ENCODE peak calls at places on chromosomes 6 and 20, in four cellular contexts. A, G, F and C are unnamed samples.

GRCh38 chr6:45024610-45025009 is 303.5 kb upstream of the RUNX2 start:
- DNase-seq in G (no peak), F (no peak), A (no peak), C (no peak)

GRCh38 chr20:18288748-18289705 is 700 bp downstream of the ZNF133 start:
- DNase-seq in G (no peak), A (peak; percentile 34), F (peak; percentile 2), C (no peak)

GRCh38 chr20:4512891-4513550 is 208.7 kb upstream of the PRND start:
- DNase-seq in G (no peak), A (no peak), F (peak; percentile 93), C (peak; percentile 91)

GRCh38 chr6:83199865-83200230 is 6.7 kb downstream of the RWDD2A start:
- DNase-seq in F (peak; percentile 80), A (no peak), G (no peak), C (peak; percentile 41)

GRCh38 chr20:56653221-56653620 is 24.1 kb downstream of the TFAP2C start:
- DNase-seq in A (no peak), F (peak; percentile 9), G (no peak), C (no peak)

GRCh38 chr6:43035495-43036194 is 14.2 kb downstream of the RRP36 start:
- DNase-seq in F (no peak), A (no peak), G (no peak), C (no peak)

GRCh38 chr20:44419131-44419844 is 56.4 kb upstream of the TTPAL start:
- DNase-seq in F (no peak), G (peak; percentile 44), A (peak; percentile 30), C (no peak)

GRCh38 chr6:54315692-54316091 is 7.5 kb downstream of the TINAG start:
- DNase-seq in F (no peak), G (no peak), A (no peak), C (no peak)

GRCh38 chr6:116229287-116229913 is 24.5 kb downstream of the TSPYL4 start:
- DNase-seq in G (peak; percentile 62), F (peak; percentile 99), A (peak; percentile 85), C (peak; percentile 94)

GRCh38 chr6:36590237-36590636 is 3.9 kb upstream of the SRSF3 start:
- DNase-seq in F (peak; percentile 69), G (no peak), A (no peak), C (peak; percentile 53)

GRCh38 chr20:43974665-43975064 is 60.0 kb downstream of the TOX2 start:
- DNase-seq in F (no peak), G (no peak), A (no peak), C (no peak)

GRCh38 chr20:37383229-37383989 is 37.5 kb downstream of the SRC start:
- DNase-seq in F (no peak), A (peak; percentile 37), G (peak; percentile 23), C (no peak)

GRCh38 chr20:46356195-46357029 is 48.1 kb upstream of the CDH22 start:
- DNase-seq in G (no peak), A (no peak), F (no peak), C (no peak)

GRCh38 chr6:168134399-168135201 is 55.6 kb upstream of the FRMD1 start:
- DNase-seq in G (no peak), A (no peak), F (no peak), C (no peak)

GRCh38 chr6:122609881-122610689 is at the start of gene PKIB:
- DNase-seq in A (peak; percentile 37), F (peak; percentile 48), G (peak; percentile 86), C (peak; percentile 44)

GRCh38 chr20:23112595-23112994 is 26.5 kb upstream of the CD93 start:
- DNase-seq in A (no peak), F (no peak), G (no peak), C (no peak)

GRCh38 chr6:73798592-73798991 is 102.6 kb downstream of the CD109 start:
- DNase-seq in G (no peak), A (no peak), F (peak; percentile 91), C (peak; percentile 93)

GRCh38 chr6:137248702-137249101 is 29.5 kb upstream of the IFNGR1 start:
- DNase-seq in A (no peak), G (no peak), F (no peak), C (no peak)

GRCh38 chr20:24780648-24781047 is 168.4 kb upstream of the CST7 start:
- DNase-seq in A (no peak), F (no peak), G (no peak), C (no peak)

GRCh38 chr20:4059631-4060030 is 44.3 kb upstream of the RNF24 start:
- DNase-seq in A (no peak), G (no peak), F (no peak), C (no peak)

GRCh38 chr6:17393335-17394191 is at the start of gene CAP2:
- DNase-seq in G (peak; percentile 76), F (peak; percentile 86), A (peak; percentile 54), C (no peak)

GRCh38 chr6:151679081-151679480 is 128.4 kb upstream of the ESR1 start:
- DNase-seq in F (peak; percentile 47), A (no peak), G (peak; percentile 23), C (no peak)

GRCh38 chr6:147564556-147564955 is 56.1 kb downstream of the SAMD5 start:
- DNase-seq in G (no peak), A (no peak), F (no peak), C (no peak)

GRCh38 chr6:35905141-35905785 is 15.6 kb downstream of the SRPK1 start:
- DNase-seq in A (no peak), F (no peak), G (no peak), C (no peak)

GRCh38 chr6:16229710-16230109 is 8.7 kb upstream of the GMPR start:
- DNase-seq in G (no peak), A (peak; percentile 69), F (no peak), C (no peak)

GRCh38 chr6:76779068-76779467 is 684.2 kb downstream of the HTR1B start:
- DNase-seq in G (no peak), A (no peak), F (no peak), C (no peak)

GRCh38 chr20:6868864-6869263 is 101.4 kb downstream of the BMP2 start:
- DNase-seq in G (no peak), F (no peak), A (peak; percentile 38), C (no peak)

GRCh38 chr6:30258204-30258603 is 45.0 kb upstream of the TRIM26 start:
- DNase-seq in F (no peak), G (no peak), A (no peak), C (no peak)

GRCh38 chr6:30263734-30264133 is 50.5 kb upstream of the TRIM26 start:
- DNase-seq in F (peak; percentile 95), A (no peak), G (no peak), C (no peak)

GRCh38 chr6:30260036-30260504 is 46.9 kb upstream of the TRIM26 start:
- DNase-seq in F (no peak), G (no peak), A (no peak), C (no peak)

GRCh38 chr6:30264731-30265130 is 51.5 kb upstream of the TRIM26 start:
- DNase-seq in A (no peak), F (peak; percentile 20), G (no peak), C (no peak)

DNA sequence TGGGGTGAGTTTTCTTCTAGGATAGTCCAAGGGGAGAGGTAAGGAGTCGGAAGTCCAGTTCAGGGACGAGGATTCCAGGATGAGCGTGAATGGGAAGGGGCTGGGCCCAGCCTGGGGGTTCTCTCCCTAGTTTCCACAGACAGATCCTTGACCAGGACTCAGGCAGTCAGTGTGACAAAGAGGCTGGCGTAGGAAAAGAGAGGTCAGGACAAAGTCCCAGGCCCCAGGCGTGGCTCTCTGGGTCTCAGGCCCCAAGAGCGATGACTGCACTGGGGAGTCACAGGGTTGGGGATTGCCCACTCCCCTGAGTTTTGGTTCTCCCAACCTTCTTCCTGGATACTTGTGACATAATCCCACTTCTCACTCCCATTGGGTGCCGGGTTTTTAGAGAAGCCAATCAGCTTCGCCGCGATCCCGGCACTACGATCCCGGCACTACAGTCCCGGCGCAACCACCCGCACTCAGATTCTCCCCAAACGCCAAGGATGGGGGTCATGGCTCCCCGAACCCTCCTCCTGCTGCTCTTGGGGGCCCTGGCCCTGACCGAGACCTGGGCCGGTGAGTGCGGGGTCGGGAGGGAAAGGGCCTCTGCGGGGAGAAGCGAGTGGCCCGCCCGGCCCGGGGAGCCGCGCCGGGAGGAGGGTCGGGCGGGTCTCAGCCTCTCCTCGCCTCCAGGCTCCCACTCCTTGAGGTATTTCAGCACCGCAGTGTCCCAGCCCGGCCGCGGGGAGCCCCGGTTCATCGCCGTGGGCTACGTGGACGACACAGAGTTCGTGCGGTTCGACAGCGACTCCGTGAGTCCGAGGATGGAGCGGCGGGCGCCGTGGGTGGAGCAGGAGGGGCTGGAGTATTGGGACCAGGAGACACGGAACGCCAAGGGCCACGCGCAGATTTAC is 46.2 kb upstream of the TRIM26 start:
- DNase-seq in F (peak; percentile 66), G (peak; percentile 71), A (peak; percentile 70), C (peak; percentile 50)
- TF ChIP-seq CTCF in F (peak; percentile 51), G (no peak), A (no peak), C (peak; percentile 40)

GRCh38 chr6:31158140-31158862 is at the start of gene TCF19:
- DNase-seq in F (peak; percentile 99), A (peak; percentile 99), G (peak; percentile 99), C (peak; percentile 99)

GRCh38 chr6:31161216-31162126 is 3.1 kb downstream of the TCF19 start:
- DNase-seq in G (no peak), F (no peak), A (no peak), C (no peak)

GRCh38 chr6:31156647-31157046 is 955 bp downstream of the CCHCR1 start:
- DNase-seq in A (no peak), G (no peak), F (no peak), C (no peak)

GRCh38 chr6:31157543-31158139 is at the start of gene CCHCR1:
- DNase-seq in A (no peak), G (no peak), F (no peak), C (no peak)

GRCh38 chr6:31158863-31159855 is 770 bp downstream of the TCF19 start:
- DNase-seq in F (no peak), G (no peak), A (no peak), C (no peak)
- TF ChIP-seq CTCF in F (peak; percentile 46), G (no peak), A (no peak), C (peak; percentile 13)

DNA sequence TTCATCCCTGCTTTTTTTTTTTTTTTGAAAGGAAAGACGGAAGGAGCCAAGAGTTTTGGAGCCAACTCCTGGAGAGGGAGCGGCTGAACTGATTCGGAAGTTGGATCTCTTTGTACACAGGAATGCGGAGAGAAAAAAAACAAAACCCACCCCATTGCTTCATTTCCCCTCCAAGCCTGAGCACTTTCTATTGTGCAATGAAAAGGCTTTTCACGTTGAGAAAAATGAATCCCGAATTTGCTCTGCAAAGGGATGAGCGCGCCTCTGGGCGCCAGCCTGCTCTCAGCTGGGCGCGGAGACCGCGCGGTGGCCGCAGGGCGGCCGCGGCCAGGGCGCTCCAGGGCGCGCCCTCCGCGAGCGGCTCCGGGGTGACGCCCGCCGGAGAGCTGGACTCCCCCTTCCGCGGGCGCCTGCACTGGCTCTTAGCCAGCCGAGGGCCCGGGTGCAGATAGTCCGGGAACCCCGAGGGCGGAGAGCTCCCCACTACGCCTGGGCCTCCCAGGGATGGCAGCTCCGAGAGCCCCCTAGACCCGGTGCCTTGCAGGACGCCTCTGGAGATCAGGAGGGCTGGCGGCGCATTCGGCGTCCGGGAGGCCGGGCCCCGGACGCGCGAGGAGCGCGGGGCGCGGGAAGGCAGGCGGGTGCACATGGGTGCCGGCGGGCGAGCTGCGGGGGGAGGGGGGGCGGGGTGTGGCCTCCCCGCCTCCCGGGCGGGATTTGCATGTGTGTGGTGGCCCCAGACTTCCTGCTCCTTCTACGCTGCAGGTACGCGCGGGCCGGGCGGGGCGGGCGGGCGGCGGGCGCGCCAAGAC is at the start of gene ITPR3:
- DNase-seq in A (peak; percentile 71), F (peak; percentile 37), G (peak; percentile 75), C (peak; percentile 33)
- TF ChIP-seq CTCF in A (no peak), F (no peak), G (no peak), C (no peak)

GRCh38 chr20:34753706-34754461 is 49.7 kb downstream of the TP53INP2 start:
- DNase-seq in G (no peak), A (no peak), F (no peak), C (no peak)
- TF ChIP-seq CTCF in G (no peak), A (no peak), F (peak; percentile 33), C (no peak)

GRCh38 chr6:117795234-117795633 is 111.8 kb upstream of the SLC35F1 start:
- DNase-seq in G (no peak), F (no peak), A (no peak), C (no peak)
- TF ChIP-seq CTCF in G (no peak), F (no peak), A (no peak), C (no peak)